ENCODE peak calls at places on chromosomes 12 and 14, in eight cellular contexts. K is prostate gland, N is thyroid gland, S is right lobe of liver, I is GM12892, D is NB4, T is Peyer's patch, V is uterus. R is an unnamed sample.

GRCh38 chr14:94823556-94824341 is 53.8 kb upstream of the GSC start:
- DNase-seq in K (no peak), N (no peak), S (no peak), I (no peak), D (peak), T (no peak), V (no peak), R (no peak)

GRCh38 chr12:89352242-89352491 is 134 bp downstream of the DUSP6 start:
- DNase-seq in K (no peak), N (no peak), S (no peak), I (no peak), D (no peak), T (no peak), V (no peak), R (no peak)

GRCh38 chr12:65607271-65607880 is 216.9 kb upstream of the HMGA2 start:
- DNase-seq in K (peak), N (no peak), S (no peak), I (no peak), D (no peak), T (no peak), V (no peak), R (no peak)

GRCh38 chr12:51833446-51834227 is 14.9 kb downstream of the FIGNL2 start:
- DNase-seq in K (no peak), N (no peak), S (no peak), I (no peak), D (no peak), T (no peak), V (no peak), R (no peak)

GRCh38 chr12:1171657-1172056 is 180.6 kb downstream of the ERC1 start:
- DNase-seq in K (no peak), N (peak), S (no peak), I (no peak), D (no peak), T (no peak), V (no peak), R (no peak)

GRCh38 chr14:51079489-51079888 is 15.4 kb downstream of the TRIM9 start:
- DNase-seq in K (no peak), N (no peak), S (no peak), I (no peak), D (no peak), T (no peak), V (no peak), R (no peak)

GRCh38 chr12:29517265-29517664 is 19.8 kb upstream of the OVCH1 start:
- DNase-seq in K (peak), N (no peak), S (peak), I (no peak), D (peak), T (peak), V (no peak), R (no peak)

GRCh38 chr14:100540141-100540925 is 46.9 kb downstream of the BEGAIN start:
- DNase-seq in K (no peak), N (no peak), S (no peak), I (no peak), D (peak), T (peak), V (peak), R (peak)

GRCh38 chr12:120261951-120262851 is 3.3 kb downstream of the PXN start:
- DNase-seq in K (peak), N (no peak), S (no peak), I (no peak), D (no peak), T (peak), V (no peak), R (no peak)

GRCh38 chr12:31618228-31619025 is 27.5 kb upstream of the DENND5B start:
- DNase-seq in K (no peak), N (peak), S (no peak), I (no peak), D (no peak), T (no peak), V (no peak), R (no peak)

GRCh38 chr14:69037790-69038448 is 58.8 kb upstream of the ACTN1 start:
- DNase-seq in K (no peak), N (no peak), S (no peak), I (no peak), D (no peak), T (no peak), V (no peak), R (no peak)

GRCh38 chr14:84254205-84254788 is 1275.6 kb upstream of the FLRT2 start:
- DNase-seq in K (peak), N (no peak), S (no peak), I (no peak), D (no peak), T (no peak), V (peak), R (no peak)

GRCh38 chr14:26598081-26598671 is 343 bp upstream of the NOVA1 start:
- DNase-seq in K (peak), N (peak), S (peak), I (no peak), D (no peak), T (peak), V (peak), R (peak)

GRCh38 chr12:127660961-127661360 is 606.0 kb upstream of the TMEM132C start:
- DNase-seq in K (no peak), N (no peak), S (no peak), I (no peak), D (no peak), T (no peak), V (no peak), R (no peak)

GRCh38 chr12:93518725-93519124 is 51.4 kb downstream of the MRPL42 start:
- DNase-seq in K (no peak), N (no peak), S (no peak), I (no peak), D (peak), T (no peak), V (no peak), R (no peak)

GRCh38 chr12:93098077-93098476 is 169.0 kb upstream of the EEA1 start:
- DNase-seq in K (no peak), N (peak), S (peak), I (peak), D (peak), T (no peak), V (peak), R (peak)

GRCh38 chr12:101832030-101832429 is 1.3 kb upstream of the GNPTAB start:
- DNase-seq in K (no peak), N (no peak), S (no peak), I (no peak), D (no peak), T (no peak), V (no peak), R (no peak)

GRCh38 chr14:56881181-56881580 is 70.9 kb upstream of the OTX2 start:
- DNase-seq in K (no peak), N (no peak), S (peak), I (no peak), D (no peak), T (no peak), V (no peak), R (no peak)

GRCh38 chr12:131643581-131644452 is 67.1 kb upstream of the SFSWAP start:
- DNase-seq in K (no peak), N (no peak), S (no peak), I (no peak), D (no peak), T (no peak), V (no peak), R (no peak)

GRCh38 chr12:1533602-1534304 is 60.6 kb downstream of the FBXL14 start:
- DNase-seq in K (no peak), N (no peak), S (no peak), I (peak), D (peak), T (no peak), V (no peak), R (no peak)

GRCh38 chr12:41013921-41014642 is 174.0 kb upstream of the PDZRN4 start:
- DNase-seq in K (no peak), N (no peak), S (no peak), I (no peak), D (no peak), T (no peak), V (no peak), R (no peak)

GRCh38 chr12:130708648-130709047 is 7.5 kb downstream of the RIMBP2 start:
- DNase-seq in K (no peak), N (no peak), S (no peak), I (no peak), D (no peak), T (no peak), V (no peak), R (peak)

GRCh38 chr14:104794641-104795467 is 694 bp downstream of the AKT1 start:
- DNase-seq in K (no peak), N (peak), S (no peak), I (peak), D (peak), T (peak), V (no peak), R (no peak)

GRCh38 chr14:64775081-64775777 is 71.0 kb downstream of the PLEKHG3 start:
- DNase-seq in K (no peak), N (no peak), S (no peak), I (no peak), D (no peak), T (no peak), V (no peak), R (no peak)

GRCh38 chr12:91182664-91183455 is at the start of gene DCN:
- DNase-seq in K (no peak), N (no peak), S (no peak), I (no peak), D (no peak), T (no peak), V (no peak), R (no peak)

GRCh38 chr14:105527381-105528196 is 1.2 kb downstream of the TMEM121 start:
- DNase-seq in K (no peak), N (peak), S (peak), I (no peak), D (no peak), T (no peak), V (no peak), R (no peak)

GRCh38 chr12:57434517-57435223 is at the start of gene INHBC:
- DNase-seq in K (no peak), N (peak), S (peak), I (no peak), D (peak), T (no peak), V (peak), R (no peak)

GRCh38 chr12:76032043-76032981 is 736 bp upstream of the PHLDA1 start:
- DNase-seq in K (peak), N (peak), S (peak), I (peak), D (peak), T (no peak), V (peak), R (peak)

GRCh38 chr12:53191096-53191884 is 10.6 kb upstream of the CSAD start:
- DNase-seq in K (no peak), N (no peak), S (peak), I (no peak), D (no peak), T (no peak), V (no peak), R (peak)

GRCh38 chr12:53192531-53193021 is 11.9 kb upstream of the CSAD start:
- DNase-seq in K (no peak), N (no peak), S (no peak), I (no peak), D (no peak), T (no peak), V (no peak), R (peak)

GRCh38 chr12:53191885-53192530 is 11.3 kb upstream of the CSAD start:
- DNase-seq in K (no peak), N (no peak), S (peak), I (no peak), D (no peak), T (no peak), V (no peak), R (peak)

GRCh38 chr12:53193040-53193439 is 12.3 kb upstream of the CSAD start:
- DNase-seq in K (no peak), N (no peak), S (no peak), I (no peak), D (no peak), T (no peak), V (no peak), R (peak)

GRCh38 chr12:53190108-53190729 is 9.5 kb upstream of the CSAD start:
- DNase-seq in K (peak), N (peak), S (peak), I (peak), D (peak), T (peak), V (peak), R (no peak)
- TF ChIP-seq POLR2A in K (no peak), N (no peak), S (no peak), I (peak), D (no peak), T (no peak), V (no peak), R (no peak)

GRCh38 chr14:22549981-22550670 is 38.9 kb downstream of the DAD1 start:
- DNase-seq in K (no peak), N (no peak), S (no peak), I (peak), D (peak), T (no peak), V (no peak), R (no peak)
- TF ChIP-seq POLR2A in K (no peak), N (no peak), S (no peak), I (peak), D (no peak), T (no peak), V (no peak), R (no peak)

DNA sequence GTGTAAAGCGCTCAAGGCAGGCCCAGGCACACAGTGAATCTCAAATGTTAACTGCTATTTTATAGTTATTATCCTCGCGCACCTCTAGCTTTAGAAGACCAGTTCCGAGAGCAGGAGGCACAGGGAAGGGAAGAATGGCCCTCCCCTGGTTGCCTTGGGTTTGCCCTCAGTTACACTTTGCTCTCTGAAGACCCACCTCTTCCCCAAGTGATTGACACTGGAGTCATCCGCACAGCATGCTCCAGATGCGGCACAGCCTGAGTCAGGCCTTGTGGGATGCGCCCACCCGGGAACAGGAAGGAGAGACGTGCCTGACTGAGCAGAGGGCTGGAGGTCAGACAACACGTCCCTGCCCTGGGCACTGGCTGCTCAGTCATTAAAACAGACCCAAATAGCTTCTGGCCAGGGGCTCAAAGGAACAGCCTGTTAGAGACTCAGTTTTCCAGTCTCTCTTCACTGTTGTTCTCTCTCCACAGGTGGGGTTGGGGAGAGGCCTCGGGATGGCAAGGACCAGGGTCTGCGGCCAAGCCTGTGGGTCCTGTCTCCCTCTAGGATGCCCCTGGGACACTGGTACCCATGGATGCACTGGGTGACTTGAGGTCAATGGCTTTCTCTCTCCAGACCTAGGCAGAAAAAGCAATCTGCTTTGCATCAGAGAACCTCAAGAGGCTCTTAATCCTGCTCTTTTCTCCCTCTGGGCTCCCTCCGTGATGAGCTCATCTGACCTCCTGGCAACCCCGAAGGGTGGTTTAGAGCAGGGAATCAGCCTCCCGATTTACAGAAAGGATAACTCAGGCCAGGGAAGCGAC is 13.6 kb upstream of the MLXIP start:
- DNase-seq in K (no peak), N (peak), S (no peak), I (no peak), D (peak), T (no peak), V (peak), R (no peak)
- TF ChIP-seq POLR2A in K (no peak), N (no peak), S (no peak), I (no peak), D (peak), T (no peak), V (no peak), R (no peak)

DNA sequence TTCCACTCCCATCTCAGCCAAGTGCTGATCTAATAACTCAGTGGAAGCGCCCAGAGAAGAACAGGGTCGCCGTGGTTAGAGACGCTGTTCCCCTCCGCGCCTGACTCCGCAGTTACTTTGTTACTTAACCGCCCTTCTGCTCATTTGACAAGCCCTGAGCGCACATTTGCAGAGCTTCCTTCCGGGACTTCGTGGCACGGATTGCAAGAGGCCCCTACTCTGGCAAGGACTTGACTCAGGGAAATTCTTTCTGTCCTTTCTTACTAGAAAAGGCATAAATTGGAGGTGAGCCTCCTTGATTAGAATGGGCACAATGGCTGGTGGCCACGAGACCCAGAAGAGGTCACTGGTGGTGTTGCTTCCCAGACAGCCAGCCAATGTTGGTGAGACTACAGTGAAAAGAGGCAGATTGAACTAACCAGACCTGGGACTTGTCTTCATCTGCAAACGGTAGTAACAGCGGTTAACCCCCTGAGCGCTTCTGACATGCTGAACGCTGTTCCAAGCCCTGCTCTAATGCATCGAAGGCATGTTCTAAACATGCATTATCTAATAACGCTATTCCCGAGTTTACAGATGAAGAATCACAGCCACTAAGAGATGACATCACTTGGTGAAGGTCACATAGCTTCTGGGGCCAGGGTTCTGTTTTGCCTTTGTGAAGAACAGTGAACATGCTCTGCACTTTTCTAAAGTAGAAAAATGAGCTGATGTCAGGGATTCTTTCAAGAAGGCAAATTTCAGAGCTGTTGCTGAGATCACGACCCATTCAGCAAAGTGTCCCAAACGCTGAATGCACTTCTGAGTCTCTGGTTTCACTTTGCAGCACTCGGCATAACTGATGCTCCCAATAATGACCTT is 55.8 kb downstream of the FOS start:
- DNase-seq in K (no peak), N (peak), S (peak), I (peak), D (peak), T (no peak), V (peak), R (peak)
- TF ChIP-seq POLR2A in K (peak), N (no peak), S (peak), I (peak), D (peak), T (peak), V (no peak), R (no peak)

R was measured in lower leg skin.